ENCODE peak calls at places on chromosome 19, in nine cellular contexts. F, S, E, H, K, I, D, Y and C are unnamed samples.

GRCh38 chr19:28504727-28505126 is 708.2 kb downstream of the UQCRFS1 start:
- DNase-seq in S (no peak), D (no peak), I (no peak), E (no peak), F (no peak), H (no peak), K (no peak), Y (no peak), C (no peak)

GRCh38 chr19:4177146-4177545 is 5.2 kb downstream of the SIRT6 start:
- DNase-seq in Y (no peak), K (no peak), D (no peak), S (no peak), H (no peak), I (no peak), E (no peak), F (no peak), C (no peak)

GRCh38 chr19:42569193-42569592 is 25.5 kb downstream of the CEACAM8 start:
- DNase-seq in E (no peak), K (no peak), H (no peak), F (no peak), D (no peak), Y (no peak), I (no peak), S (no peak), C (no peak)

GRCh38 chr19:5434970-5435641 is 20.1 kb upstream of the ZNRF4 start:
- DNase-seq in E (peak), S (peak), K (peak), H (peak), I (no peak), Y (peak), F (no peak), D (no peak), C (peak)

GRCh38 chr19:3137139-3137538 is 1.3 kb downstream of the GNA15 start:
- DNase-seq in F (no peak), I (peak), E (no peak), K (no peak), S (no peak), H (no peak), Y (no peak), D (no peak), C (no peak)

GRCh38 chr19:5249526-5249925 is 91.1 kb downstream of the PTPRS start:
- DNase-seq in D (no peak), K (no peak), H (no peak), S (no peak), Y (no peak), I (no peak), F (no peak), E (no peak), C (no peak)

GRCh38 chr19:3555653-3556422 is 1.5 kb downstream of the MFSD12 start:
- DNase-seq in E (no peak), S (no peak), F (no peak), D (no peak), H (no peak), K (no peak), Y (no peak), I (no peak), C (no peak)

GRCh38 chr19:2150794-2151338 is 500 bp downstream of the AP3D1 start:
- DNase-seq in E (peak), F (no peak), Y (no peak), S (no peak), I (peak), H (peak), D (no peak), K (no peak), C (no peak)

GRCh38 chr19:12665281-12665573 is 1.3 kb downstream of the MAN2B1 start:
- DNase-seq in S (peak), D (peak), F (no peak), H (peak), K (no peak), Y (peak), I (no peak), E (no peak), C (no peak)

GRCh38 chr19:49790866-49791265 is 22.2 kb downstream of the FUZ start:
- DNase-seq in K (no peak), H (no peak), E (peak), F (peak), S (no peak), Y (no peak), D (peak), I (peak), C (no peak)

GRCh38 chr19:43592800-43593350 is 3.1 kb downstream of the IRGQ start:
- DNase-seq in H (no peak), S (no peak), K (no peak), Y (no peak), D (no peak), E (no peak), I (no peak), F (no peak), C (no peak)

GRCh38 chr19:23957660-23958281 is 43.1 kb downstream of the ZNF726 start:
- DNase-seq in S (no peak), E (peak), H (no peak), Y (no peak), D (no peak), I (no peak), F (peak), K (peak), C (peak)

GRCh38 chr19:40650749-40651305 is 39.6 kb downstream of the NUMBL start:
- DNase-seq in S (no peak), E (peak), Y (no peak), H (no peak), D (no peak), F (peak), K (no peak), I (no peak), C (no peak)

GRCh38 chr19:3527250-3527910 is 11.6 kb upstream of the TEKTIP1 start:
- DNase-seq in D (no peak), F (no peak), S (no peak), K (no peak), E (no peak), H (no peak), I (no peak), Y (no peak), C (no peak)

GRCh38 chr19:35449347-35450043 is 1.4 kb downstream of the FFAR2 start:
- DNase-seq in D (no peak), E (no peak), F (no peak), K (no peak), Y (no peak), H (no peak), S (no peak), I (no peak), C (peak)

GRCh38 chr19:37114001-37114400 is 35.8 kb downstream of the ZNF420 start:
- DNase-seq in Y (no peak), S (no peak), F (no peak), K (no peak), H (no peak), E (no peak), D (no peak), I (no peak), C (no peak)

GRCh38 chr19:53101518-53101917 is 1.7 kb downstream of the ZNF160 start:
- DNase-seq in Y (no peak), S (no peak), E (peak), K (no peak), D (no peak), I (no peak), H (no peak), F (no peak), C (peak)

GRCh38 chr19:50329146-50329925 is at the start of gene KCNC3:
- DNase-seq in E (peak), S (peak), H (peak), K (no peak), F (peak), Y (peak), D (peak), I (peak), C (peak)

GRCh38 chr19:18232540-18233223 is 6.4 kb upstream of the PDE4C start:
- DNase-seq in D (no peak), I (no peak), F (no peak), S (no peak), H (no peak), E (no peak), K (no peak), Y (no peak), C (no peak)

GRCh38 chr19:46609511-46610412 is 8.6 kb downstream of the CALM3 start:
- DNase-seq in I (no peak), D (peak), E (no peak), K (no peak), S (peak), H (no peak), F (no peak), Y (no peak), C (no peak)

GRCh38 chr19:35351441-35352176 is 3.9 kb downstream of the FFAR1 start:
- DNase-seq in E (no peak), S (peak), H (no peak), I (no peak), K (no peak), Y (no peak), F (no peak), D (peak), C (no peak)

GRCh38 chr19:2609389-2610116 is 92.9 kb downstream of the GNG7 start:
- DNase-seq in I (no peak), Y (peak), E (no peak), F (no peak), D (no peak), H (no peak), K (no peak), S (peak), C (no peak)

GRCh38 chr19:6041071-6041470 is 63.1 kb upstream of the RANBP3 start:
- DNase-seq in K (no peak), F (no peak), Y (no peak), I (peak), S (no peak), H (no peak), D (no peak), E (no peak), C (no peak)

GRCh38 chr19:5932146-5932545 is 18.1 kb downstream of the CAPS start:
- DNase-seq in K (no peak), F (no peak), E (no peak), H (no peak), Y (no peak), S (no peak), I (no peak), D (no peak), C (no peak)

GRCh38 chr19:277581-278165 is 13.5 kb downstream of the PLPP2 start:
- DNase-seq in D (no peak), K (no peak), E (peak), H (no peak), F (no peak), I (no peak), Y (no peak), S (no peak), C (no peak)

GRCh38 chr19:12660980-12661379 is 5.6 kb downstream of the MAN2B1 start:
- DNase-seq in K (no peak), D (no peak), Y (no peak), E (no peak), F (no peak), I (no peak), S (no peak), H (no peak), C (no peak)

GRCh38 chr19:8397291-8397690 is 7.1 kb downstream of the RAB11B start:
- DNase-seq in E (no peak), I (no peak), H (no peak), Y (no peak), K (no peak), F (no peak), D (no peak), S (no peak), C (no peak)

GRCh38 chr19:48569814-48570213 is 17.8 kb downstream of the SULT2B1 start:
- DNase-seq in D (no peak), Y (no peak), F (no peak), S (no peak), E (peak), K (no peak), I (no peak), H (no peak), C (no peak)

GRCh38 chr19:18233224-18233825 is 7.1 kb upstream of the PDE4C start:
- DNase-seq in Y (peak), D (peak), S (peak), H (peak), I (peak), F (no peak), E (peak), K (peak), C (peak)

GRCh38 chr19:32812036-32812435 is 57.5 kb downstream of the SLC7A9 start:
- DNase-seq in F (no peak), K (no peak), S (no peak), D (no peak), Y (no peak), H (no peak), E (no peak), I (no peak), C (no peak)

GRCh38 chr19:33193864-33194362 is at the start of gene LRP3:
- DNase-seq in Y (no peak), D (peak), F (no peak), H (no peak), S (no peak), I (peak), K (no peak), E (peak), C (peak)

GRCh38 chr19:32708457-32708856 is 11.1 kb upstream of the TDRD12 start:
- DNase-seq in D (no peak), H (peak), K (no peak), Y (peak), F (no peak), I (no peak), S (peak), E (no peak), C (peak)

GRCh38 chr19:40700083-40700482 is 9.6 kb upstream of the NUMBL start:
- DNase-seq in H (no peak), K (no peak), Y (no peak), E (no peak), S (no peak), F (no peak), D (no peak), I (no peak), C (no peak)

GRCh38 chr19:13978306-13978705 is 26.0 kb downstream of the DCAF15 start:
- DNase-seq in H (no peak), S (no peak), D (peak), E (peak), F (no peak), I (peak), Y (peak), K (no peak), C (no peak)

GRCh38 chr19:799076-799881 is 2.0 kb downstream of the PTBP1 start:
- DNase-seq in H (peak), F (no peak), D (no peak), K (peak), Y (peak), E (peak), I (no peak), S (peak), C (peak)

GRCh38 chr19:6423499-6424189 is 967 bp downstream of the KHSRP start:
- DNase-seq in F (no peak), I (peak), K (peak), H (peak), D (peak), E (peak), Y (peak), S (peak), C (peak)

GRCh38 chr19:10642473-10642872 is 11.7 kb upstream of the ILF3 start:
- DNase-seq in E (no peak), I (no peak), S (no peak), F (no peak), Y (no peak), H (no peak), D (no peak), K (no peak), C (no peak)